ENCODE peak calls at places on chromosomes 1 and 21, in six cellular contexts. E, B, O, Q, U and C are unnamed samples.

GRCh38 chr1:47659141-47659540 is 221.3 kb downstream of the FOXD2 start:
- DNase-seq in E (no peak), B (no peak), O (no peak), Q (no peak), U (no peak), C (no peak)

GRCh38 chr1:32336963-32337675 is 1.1 kb upstream of the MARCKSL1 start:
- DNase-seq in E (peak; percentile 72), B (peak; percentile 47), O (peak; percentile 69), Q (peak; percentile 47), U (no peak), C (no peak)

GRCh38 chr1:10744654-10745238 is 51.7 kb downstream of the CASZ1 start:
- DNase-seq in E (no peak), B (no peak), O (no peak), Q (no peak), U (no peak), C (no peak)

GRCh38 chr1:197998110-197998509 is 80.9 kb downstream of the LHX9 start:
- DNase-seq in E (no peak), B (no peak), O (no peak), Q (no peak), U (no peak), C (no peak)

GRCh38 chr1:85091647-85092295 is 43.5 kb upstream of the MCOLN3 start:
- DNase-seq in E (peak; percentile 9), B (no peak), O (no peak), Q (peak; percentile 29), U (no peak), C (no peak)

GRCh38 chr1:44217809-44218410 is 4.6 kb downstream of the DMAP1 start:
- DNase-seq in E (peak; percentile 77), B (peak; percentile 62), O (peak; percentile 79), Q (peak; percentile 74), U (peak; percentile 62), C (peak; percentile 48)

GRCh38 chr1:25469177-25469576 is 38.5 kb downstream of the MACO1 start:
- DNase-seq in E (no peak), B (peak; percentile 80), O (no peak), Q (peak; percentile 77), U (no peak), C (no peak)

GRCh38 chr1:159992161-159992560 is 38.1 kb upstream of the SLAMF9 start:
- DNase-seq in E (no peak), B (no peak), O (no peak), Q (no peak), U (no peak), C (no peak)

GRCh38 chr1:215608646-215609045 is 41.5 kb downstream of the KCTD3 start:
- DNase-seq in E (no peak), B (no peak), O (no peak), Q (no peak), U (no peak), C (no peak)

GRCh38 chr1:11286735-11287410 is 13.9 kb downstream of the UBIAD1 start:
- DNase-seq in E (no peak), B (peak; percentile 56), O (no peak), Q (peak; percentile 78), U (no peak), C (no peak)

GRCh38 chr1:40045182-40045581 is 4.7 kb downstream of the CAP1 start:
- DNase-seq in E (no peak), B (peak; percentile 47), O (no peak), Q (peak; percentile 35), U (no peak), C (no peak)

GRCh38 chr1:174775621-174776020 is 224.1 kb upstream of the CACYBP start:
- DNase-seq in E (no peak), B (no peak), O (no peak), Q (no peak), U (no peak), C (no peak)

GRCh38 chr1:117573386-117574040 is 32.3 kb upstream of the TENT5C start:
- DNase-seq in E (no peak), B (peak; percentile 26), O (no peak), Q (peak; percentile 12), U (no peak), C (no peak)

GRCh38 chr21:28974531-28975227 is 18.0 kb downstream of the LTN1 start:
- DNase-seq in E (no peak), B (no peak), O (no peak), Q (no peak), U (no peak), C (no peak)

GRCh38 chr1:77514871-77515776 is 167.3 kb downstream of the ZZZ3 start:
- DNase-seq in E (no peak), B (peak; percentile 54), O (no peak), Q (peak; percentile 63), U (no peak), C (no peak)

GRCh38 chr1:178565586-178565985 is 52.7 kb downstream of the TEX35 start:
- DNase-seq in E (no peak), B (no peak), O (no peak), Q (no peak), U (no peak), C (no peak)

GRCh38 chr1:88649932-88650331 is 34.1 kb upstream of the PKN2 start:
- DNase-seq in E (no peak), B (no peak), O (no peak), Q (no peak), U (no peak), C (no peak)

GRCh38 chr1:240414237-240414636 is 197.7 kb downstream of the GREM2 start:
- DNase-seq in E (no peak), B (peak; percentile 70), O (no peak), Q (peak; percentile 85), U (no peak), C (no peak)

DNA sequence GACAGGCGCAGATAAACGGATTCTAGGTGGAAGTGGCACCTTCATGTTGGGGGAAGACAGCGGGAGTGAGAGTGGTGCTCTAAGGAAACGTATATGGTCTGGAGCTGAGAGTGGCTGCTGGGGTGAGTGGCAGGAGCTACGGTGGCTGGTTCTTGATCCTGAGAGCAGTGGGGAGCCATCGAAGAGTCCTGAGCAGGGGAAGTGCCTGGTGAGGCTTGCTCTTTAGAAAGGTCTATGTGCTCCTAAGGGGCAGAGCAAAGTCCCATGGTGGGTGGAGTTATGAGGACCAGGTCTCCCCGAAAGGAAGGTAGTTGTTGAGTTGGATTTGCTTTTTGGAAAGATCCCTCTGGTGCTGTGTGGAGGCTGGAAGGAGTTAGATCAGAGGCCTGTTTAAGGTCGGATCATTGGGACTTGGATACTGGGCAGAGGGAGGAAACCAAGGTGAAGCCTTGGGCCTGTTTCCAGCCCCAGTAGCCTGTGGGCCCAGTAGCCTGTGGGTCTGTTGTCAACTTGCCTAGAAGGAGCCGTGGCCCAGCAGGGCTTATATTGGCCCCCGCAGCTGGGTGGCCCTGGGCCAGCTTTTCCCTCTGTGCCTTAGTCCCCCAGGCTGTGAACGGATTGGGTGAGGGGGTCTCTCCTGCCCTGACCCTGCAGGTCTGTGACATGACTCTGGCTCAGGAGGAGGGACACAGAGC is 33.0 kb downstream of the ACOT11 start:
- DNase-seq in E (no peak), B (no peak), O (no peak), Q (no peak), U (no peak), C (no peak)
- H3K4me3 ChIP-seq in E (no peak overlapping the region), B (no peak overlapping the region), O (no peak overlapping the region), Q (no peak overlapping the region), U (no peak overlapping the region), C (no peak overlapping the region)

GRCh38 chr1:967466-968343 is 1.4 kb downstream of the PLEKHN1 start:
- DNase-seq in E (no peak), B (no peak), O (no peak), Q (no peak), U (no peak), C (no peak)
- H3K4me3 ChIP-seq in E (no peak overlapping the region), B (no peak overlapping the region), O (no peak overlapping the region), Q (no peak overlapping the region), U (no peak overlapping the region), C (no peak overlapping the region)

GRCh38 chr1:156226116-156226538 is 13.3 kb downstream of the PMF1 start:
- DNase-seq in E (no peak), B (no peak), O (no peak), Q (no peak), U (no peak), C (no peak)

GRCh38 chr1:156226782-156227181 is 14.0 kb downstream of the PMF1 start:
- DNase-seq in E (no peak), B (no peak), O (no peak), Q (no peak), U (no peak), C (no peak)

GRCh38 chr1:156228501-156228900 is 13.5 kb upstream of the BGLAP start:
- DNase-seq in E (no peak), B (no peak), O (peak; percentile 67), Q (no peak), U (no peak), C (no peak)

GRCh38 chr1:156221986-156222692 is 9.3 kb downstream of the PMF1 start:
- DNase-seq in E (no peak), B (no peak), O (no peak), Q (no peak), U (no peak), C (no peak)

DNA sequence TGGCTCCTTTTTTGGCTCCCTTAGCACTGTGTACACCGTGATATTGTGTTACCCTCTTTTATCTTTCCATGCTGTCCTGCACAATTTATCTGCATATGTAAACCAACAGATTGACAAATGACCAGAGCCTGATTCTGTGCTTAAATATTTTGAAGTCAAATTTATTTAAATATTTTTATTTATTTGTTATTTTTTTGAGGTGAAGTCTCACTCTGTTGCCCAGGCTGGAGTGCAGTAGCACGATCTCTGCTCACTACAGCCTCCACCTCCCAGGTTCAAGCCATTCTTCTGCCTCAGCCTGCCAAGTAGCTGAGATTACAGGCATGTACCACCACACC is 12.8 kb downstream of the PMF1 start:
- DNase-seq in E (no peak), B (no peak), O (no peak), Q (no peak), U (no peak), C (no peak)
- H3K4me3 ChIP-seq in E (no peak overlapping the region), B (no peak overlapping the region), O (no peak overlapping the region), Q (no peak overlapping the region), U (no peak overlapping the region), C (no peak overlapping the region)

GRCh38 chr1:2557146-2558029 is 1.2 kb downstream of the TNFRSF14 start:
- DNase-seq in E (no peak), B (no peak), O (peak; percentile 48), Q (no peak), U (peak; percentile 49), C (no peak)
- H3K4me3 ChIP-seq in E (peak overlapping the region; percentile 59), B (no peak overlapping the region), O (no peak overlapping the region), Q (no peak overlapping the region), U (peak overlapping the region; percentile 60), C (no peak overlapping the region)

DNA sequence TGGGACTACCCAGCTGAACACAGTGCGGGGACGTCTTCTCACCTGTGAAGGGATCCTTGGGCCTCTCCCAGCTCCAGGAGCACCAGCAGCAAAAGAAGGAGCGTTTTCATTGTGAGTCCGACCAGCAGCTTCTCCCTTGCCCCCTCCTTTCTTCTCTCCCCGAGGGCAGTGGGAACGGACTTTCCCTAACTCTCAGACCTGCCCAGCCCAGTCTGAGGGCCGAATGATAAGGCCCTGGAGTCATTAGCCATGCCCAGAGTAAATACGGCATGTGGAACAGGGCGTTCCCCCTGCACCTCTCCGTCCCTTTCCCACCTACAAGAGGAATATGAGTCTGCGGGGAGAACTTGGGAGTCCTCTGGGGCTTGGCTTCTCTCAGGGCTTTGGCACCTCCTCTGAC is at the start of gene CTSE:
- DNase-seq in E (no peak), B (no peak), O (no peak), Q (no peak), U (no peak), C (no peak)
- H3K4me3 ChIP-seq in E (no peak within 1 kb of the TSS), B (no peak within 1 kb of the TSS), O (no peak within 1 kb of the TSS), Q (no peak within 1 kb of the TSS), U (no peak within 1 kb of the TSS), C (no peak within 1 kb of the TSS)